ENCODE peak calls at places on chromosome 1, in ten cellular contexts. Q is dorsolateral prefrontal cortex; J is tibial artery; B is ovary; W is CD8-positive, alpha-beta T cell; H is kidney; K is H9; X is PC-3; Y is mammary epithelial cell; D is A549. U is an unnamed sample.

GRCh38 chr1:89873757-89874156 is 52.9 kb downstream of the LRRC8D start:
- DNase-seq in Q (no peak), J (no peak), B (no peak), W (no peak), H (no peak), K (no peak), X (no peak), Y (peak), D (peak), U (no peak)

GRCh38 chr1:31189696-31190674 is 49.7 kb downstream of the NKAIN1 start:
- DNase-seq in Q (peak), J (no peak), B (no peak), W (no peak), H (peak), K (no peak), X (no peak), Y (no peak), D (no peak), U (no peak)

GRCh38 chr1:156276532-156276931 is 6.1 kb downstream of the SMG5 start:
- DNase-seq in Q (no peak), J (no peak), B (no peak), W (no peak), H (no peak), K (no peak), X (no peak), Y (no peak), D (no peak), U (no peak)

GRCh38 chr1:34477632-34478141 is 277.2 kb upstream of the GJB5 start:
- DNase-seq in Q (no peak), J (no peak), B (no peak), W (no peak), H (no peak), K (no peak), X (no peak), Y (no peak), D (peak), U (no peak)

GRCh38 chr1:176517484-176517883 is 54.5 kb downstream of the PAPPA2 start:
- DNase-seq in Q (no peak), J (no peak), B (no peak), W (no peak), H (no peak), K (no peak), X (peak), Y (peak), D (peak), U (no peak)

GRCh38 chr1:87851490-87851889 is 522.8 kb downstream of the LMO4 start:
- DNase-seq in Q (no peak), J (no peak), B (no peak), W (no peak), H (no peak), K (no peak), X (no peak), Y (no peak), D (no peak), U (no peak)

GRCh38 chr1:143611159-143611558 is 360.6 kb downstream of the FAM72C start:
- DNase-seq in Q (no peak), J (no peak), B (no peak), W (no peak), H (no peak), K (no peak), X (no peak), Y (no peak), D (peak), U (peak)

GRCh38 chr1:246151796-246152434 is 355.2 kb downstream of the SMYD3 start:
- DNase-seq in Q (no peak), J (no peak), B (no peak), W (no peak), H (no peak), K (peak), X (no peak), Y (no peak), D (no peak), U (no peak)

GRCh38 chr1:173206816-173207595 is at the start of gene TNFSF4:
- DNase-seq in Q (no peak), J (no peak), B (peak), W (peak), H (no peak), K (no peak), X (no peak), Y (no peak), D (no peak), U (no peak)

GRCh38 chr1:226134170-226135058 is 52.1 kb downstream of the ACBD3 start:
- DNase-seq in Q (no peak), J (no peak), B (no peak), W (no peak), H (no peak), K (no peak), X (no peak), Y (no peak), D (no peak), U (no peak)

GRCh38 chr1:6512245-6512907 is 20.9 kb upstream of the PLEKHG5 start:
- DNase-seq in Q (no peak), J (no peak), B (no peak), W (no peak), H (peak), K (no peak), X (no peak), Y (no peak), D (no peak), U (no peak)

GRCh38 chr1:169309178-169310166 is 58.1 kb downstream of the NME7 start:
- DNase-seq in Q (no peak), J (no peak), B (no peak), W (no peak), H (no peak), K (no peak), X (no peak), Y (no peak), D (no peak), U (no peak)

GRCh38 chr1:9717193-9718005 is 65.9 kb downstream of the PIK3CD start:
- DNase-seq in Q (no peak), J (no peak), B (peak), W (peak), H (peak), K (peak), X (no peak), Y (no peak), D (no peak), U (peak)

GRCh38 chr1:187451238-187451637 is 622.5 kb downstream of the PLA2G4A start:
- DNase-seq in Q (no peak), J (no peak), B (no peak), W (no peak), H (no peak), K (no peak), X (no peak), Y (no peak), D (no peak), U (no peak)

GRCh38 chr1:201147396-201148015 is 6.8 kb downstream of the TMEM9 start:
- DNase-seq in Q (no peak), J (peak), B (peak), W (no peak), H (peak), K (no peak), X (no peak), Y (no peak), D (no peak), U (no peak)

GRCh38 chr1:201146626-201147390 is 7.5 kb downstream of the TMEM9 start:
- DNase-seq in Q (no peak), J (peak), B (peak), W (no peak), H (peak), K (no peak), X (no peak), Y (no peak), D (no peak), U (no peak)

GRCh38 chr1:201145132-201145531 is 9.1 kb downstream of the TMEM9 start:
- DNase-seq in Q (no peak), J (peak), B (no peak), W (no peak), H (peak), K (no peak), X (no peak), Y (no peak), D (no peak), U (no peak)

GRCh38 chr1:201145816-201146215 is 8.5 kb downstream of the TMEM9 start:
- DNase-seq in Q (no peak), J (no peak), B (no peak), W (no peak), H (peak), K (no peak), X (no peak), Y (no peak), D (no peak), U (no peak)

DNA sequence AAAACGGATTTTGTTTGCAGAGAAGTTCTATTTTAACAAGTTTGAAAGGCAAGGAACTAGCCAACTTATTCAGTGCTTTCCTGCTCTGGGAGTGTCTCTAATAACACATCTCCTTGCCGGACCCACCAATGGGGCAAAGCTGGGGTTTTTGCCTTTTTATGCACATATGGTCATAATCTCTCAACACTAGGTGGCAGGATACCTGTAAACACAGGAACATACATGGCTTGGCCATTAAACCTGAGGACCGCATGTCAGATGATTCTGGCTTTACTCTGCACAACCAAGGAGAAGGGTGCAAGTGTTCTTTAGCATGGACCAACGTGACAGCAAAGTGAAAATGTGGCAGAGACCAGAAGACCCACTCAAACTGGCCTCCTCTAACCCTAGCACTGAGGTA is 4.9 kb downstream of the TMEM9 start:
- DNase-seq in Q (no peak), J (no peak), B (no peak), W (no peak), H (no peak), K (no peak), X (peak), Y (no peak), D (peak), U (peak)
- TF ChIP-seq CTCF in Q (peak), J (no peak), B (peak), W (no peak), H (peak), K (peak), X (peak), Y (peak), D (peak), U (peak)

DNA sequence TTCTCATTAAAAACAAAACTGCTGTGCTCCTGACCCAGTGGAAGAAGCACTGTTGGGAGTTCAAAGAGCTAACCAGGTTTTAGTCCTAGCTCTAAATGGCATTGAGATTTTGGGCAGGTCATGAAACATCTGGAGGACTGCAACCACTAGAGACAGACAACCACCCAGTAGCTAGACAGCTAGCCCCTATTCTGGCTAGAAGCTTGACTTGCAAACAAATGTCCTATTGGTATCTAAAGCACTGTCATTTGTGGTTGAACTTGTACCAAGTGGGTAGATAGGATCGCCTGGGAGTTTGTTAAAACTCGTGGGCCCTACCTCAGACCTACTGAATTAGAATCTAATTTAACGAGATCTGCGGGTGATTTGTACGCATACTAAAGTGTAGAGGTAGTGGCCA is 6.9 kb downstream of the RPL11 start:
- DNase-seq in Q (no peak), J (no peak), B (no peak), W (no peak), H (no peak), K (no peak), X (no peak), Y (no peak), D (no peak), U (no peak)
- H3K27ac ChIP-seq in Q (no peak), J (no peak), B (no peak), W (no peak), H (no peak), K (no peak), X (no peak), Y (no peak), D (no peak), U (no peak)

GRCh38 chr1:54981466-54981865 is 1.0 kb downstream of the TMEM61 start:
- DNase-seq in Q (no peak), J (no peak), B (no peak), W (no peak), H (peak), K (no peak), X (no peak), Y (no peak), D (no peak), U (no peak)
- TF ChIP-seq CTCF in Q (no peak), J (no peak), B (no peak), W (no peak), H (no peak), K (no peak), X (no peak), Y (no peak), D (no peak), U (no peak)

DNA sequence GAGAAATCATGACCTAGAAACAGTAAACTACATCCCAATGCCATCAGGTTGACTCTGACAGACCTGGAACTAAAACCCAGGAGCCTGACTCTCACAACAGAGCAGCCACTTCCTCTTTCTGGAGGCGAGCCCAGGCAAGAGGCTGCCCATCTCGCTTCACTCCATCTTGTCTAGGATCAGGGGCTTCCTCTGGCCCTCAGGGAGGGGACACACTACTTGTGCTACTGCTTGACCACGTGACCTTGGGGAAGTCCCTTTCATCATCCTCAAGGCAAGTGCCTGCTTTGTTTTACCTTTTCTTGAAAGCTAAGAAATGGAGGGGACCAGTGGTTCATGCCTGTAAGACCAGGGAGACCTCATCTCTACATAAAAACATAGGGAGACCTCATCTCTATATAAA is 2.6 kb upstream of the TENT5B start:
- DNase-seq in Q (no peak), J (no peak), B (no peak), W (no peak), H (no peak), K (peak), X (no peak), Y (no peak), D (no peak), U (peak)
- H3K27ac ChIP-seq in Q (no peak), J (no peak), B (no peak), W (no peak), H (no peak), K (no peak), X (no peak), Y (no peak), D (no peak), U (no peak)

GRCh38 chr1:152621993-152622392 is 910 bp downstream of the LCE3A start:
- DNase-seq in Q (no peak), J (no peak), B (no peak), W (no peak), H (no peak), K (no peak), X (peak), Y (no peak), D (no peak), U (no peak)

GRCh38 chr1:152626688-152627087 is 3.8 kb upstream of the LCE3A start:
- DNase-seq in Q (no peak), J (no peak), B (no peak), W (no peak), H (no peak), K (no peak), X (no peak), Y (peak), D (no peak), U (no peak)

GRCh38 chr1:152622803-152623202 is at the start of gene LCE3A:
- DNase-seq in Q (no peak), J (no peak), B (peak), W (no peak), H (no peak), K (no peak), X (peak), Y (no peak), D (no peak), U (no peak)

GRCh38 chr1:152623203-152623844 is 421 bp upstream of the LCE3A start:
- DNase-seq in Q (no peak), J (no peak), B (peak), W (no peak), H (no peak), K (no peak), X (peak), Y (no peak), D (no peak), U (peak)
- TF ChIP-seq CTCF in Q (no peak), J (no peak), B (no peak), W (no peak), H (no peak), K (no peak), X (peak), Y (peak), D (peak), U (peak)

GRCh38 chr1:232952514-232953175 is 2.2 kb downstream of the NTPCR start:
- DNase-seq in Q (peak), J (no peak), B (no peak), W (peak), H (no peak), K (peak), X (peak), Y (peak), D (peak), U (peak)

GRCh38 chr1:232950197-232950918 is at the start of gene NTPCR:
- DNase-seq in Q (peak), J (peak), B (peak), W (peak), H (peak), K (peak), X (peak), Y (peak), D (peak), U (peak)

GRCh38 chr1:232950919-232951579 is 638 bp downstream of the NTPCR start:
- DNase-seq in Q (no peak), J (no peak), B (no peak), W (peak), H (no peak), K (peak), X (peak), Y (peak), D (peak), U (peak)

GRCh38 chr1:232951605-232952004 is 1.2 kb downstream of the NTPCR start:
- DNase-seq in Q (no peak), J (no peak), B (no peak), W (no peak), H (no peak), K (no peak), X (no peak), Y (no peak), D (no peak), U (no peak)

DNA sequence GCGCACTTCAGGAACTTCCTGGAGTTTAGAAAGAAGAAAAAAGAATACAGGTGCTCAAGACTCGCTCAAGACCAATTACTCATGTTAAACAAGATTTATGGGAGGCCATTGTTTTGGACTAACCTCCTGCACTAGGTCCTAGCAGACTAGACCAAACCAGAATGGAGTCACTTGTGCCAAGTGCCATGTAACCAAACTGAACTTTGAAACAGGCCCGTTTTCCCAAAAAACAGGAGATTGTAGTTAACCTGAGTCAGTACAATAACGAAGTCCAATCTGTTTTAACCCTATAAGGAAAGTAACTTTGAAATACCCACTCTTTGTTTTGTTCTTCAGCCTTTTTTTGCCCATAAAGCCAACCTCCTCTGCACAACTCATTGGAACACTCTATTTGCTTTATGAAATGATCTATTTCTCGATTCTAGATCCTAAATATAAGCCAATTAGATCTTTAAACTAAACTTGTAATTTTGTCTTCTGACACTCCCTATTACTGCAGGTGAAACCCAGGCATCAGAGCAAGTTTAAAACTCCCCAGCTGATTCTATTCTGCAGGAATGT is 695 bp upstream of the NTPCR start:
- DNase-seq in Q (no peak), J (no peak), B (no peak), W (no peak), H (no peak), K (no peak), X (no peak), Y (no peak), D (no peak), U (peak)
- H3K27ac ChIP-seq in Q (peak), J (peak), B (no peak), W (peak), H (peak), K (peak), X (peak), Y (peak), D (peak), U (peak)

GRCh38 chr1:183237046-183237445 is 51.0 kb downstream of the LAMC2 start:
- DNase-seq in Q (no peak), J (no peak), B (no peak), W (no peak), H (no peak), K (no peak), X (no peak), Y (no peak), D (no peak), U (no peak)

GRCh38 chr1:183234660-183235476 is 48.8 kb downstream of the LAMC2 start:
- DNase-seq in Q (peak), J (peak), B (peak), W (no peak), H (peak), K (peak), X (peak), Y (peak), D (peak), U (peak)

GRCh38 chr1:183238071-183238470 is 52.0 kb downstream of the LAMC2 start:
- DNase-seq in Q (no peak), J (no peak), B (no peak), W (no peak), H (no peak), K (no peak), X (peak), Y (peak), D (no peak), U (no peak)

GRCh38 chr1:183235503-183235902 is 49.4 kb downstream of the LAMC2 start:
- DNase-seq in Q (no peak), J (no peak), B (peak), W (no peak), H (no peak), K (no peak), X (no peak), Y (no peak), D (no peak), U (no peak)

GRCh38 chr1:183236158-183236725 is 50.2 kb downstream of the LAMC2 start:
- DNase-seq in Q (no peak), J (no peak), B (no peak), W (no peak), H (no peak), K (no peak), X (no peak), Y (no peak), D (no peak), U (no peak)
- TF ChIP-seq CTCF in Q (no peak), J (no peak), B (no peak), W (no peak), H (no peak), K (no peak), X (no peak), Y (no peak), D (no peak), U (no peak)

GRCh38 chr1:229252228-229252984 is 18.5 kb upstream of the RAB4A start:
- DNase-seq in Q (no peak), J (no peak), B (no peak), W (no peak), H (no peak), K (no peak), X (no peak), Y (no peak), D (no peak), U (no peak)

GRCh38 chr1:229249854-229250644 is 20.9 kb upstream of the RAB4A start:
- DNase-seq in Q (no peak), J (no peak), B (no peak), W (no peak), H (no peak), K (no peak), X (no peak), Y (no peak), D (no peak), U (no peak)

GRCh38 chr1:229253170-229253974 is 17.5 kb upstream of the RAB4A start:
- DNase-seq in Q (no peak), J (no peak), B (no peak), W (no peak), H (no peak), K (peak), X (peak), Y (peak), D (peak), U (peak)

GRCh38 chr1:229248821-229249817 is 21.8 kb upstream of the RAB4A start:
- DNase-seq in Q (no peak), J (no peak), B (no peak), W (no peak), H (no peak), K (no peak), X (no peak), Y (no peak), D (no peak), U (no peak)

DNA sequence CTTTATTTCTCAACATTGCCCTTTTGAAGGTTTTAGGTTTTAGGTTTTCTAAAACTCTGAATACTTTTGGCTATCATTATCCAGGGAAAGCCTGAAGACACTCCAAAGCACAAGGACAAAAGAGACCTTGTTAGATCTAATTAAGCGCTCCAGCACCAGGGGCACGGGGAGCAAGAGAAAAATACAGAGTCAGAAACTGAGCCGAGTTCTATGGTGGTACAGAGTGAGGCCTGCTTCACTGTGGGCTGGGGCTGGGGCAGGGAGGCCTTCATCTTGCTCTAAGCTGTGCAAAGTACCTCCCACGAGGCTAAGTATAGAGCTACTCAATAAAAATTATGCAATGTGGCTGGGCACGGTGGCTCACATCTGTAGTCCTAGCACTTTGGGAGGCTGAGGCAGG is 19.7 kb upstream of the RAB4A start:
- DNase-seq in Q (no peak), J (no peak), B (no peak), W (no peak), H (no peak), K (no peak), X (no peak), Y (no peak), D (no peak), U (no peak)
- H3K27ac ChIP-seq in Q (peak), J (no peak), B (no peak), W (no peak), H (no peak), K (no peak), X (no peak), Y (no peak), D (no peak), U (no peak)